ENCODE peak calls at places on chromosomes 6 and 20, in ten cellular contexts. D is stimulated activated naive B cell treated with anti-CD40 and anti-IgM and Interleukin-4, amounts not matched to agents 10 μg/mL and 1 μg/mL and 100 μg/mL, for 72 hours; S is NAMALWA; V is stimulated activated CD4-positive, alpha-beta T cell treated with anti-CD3 and anti-CD28 coated beads, Interleukin-15, amount 100 ng/mL, for 24 hours; Y is trophoblast cell; G is cerebellum; A is dorsolateral prefrontal cortex; H is stimulated activated CD8-positive, alpha-beta memory T cell treated with anti-CD3 and anti-CD28 coated beads, Interleukin-7, amount 100 ng/mL, for 1 hour; E is A172; R is HuH-7. Z is an unnamed sample.

GRCh38 chr6:150712502-150713252 is 113.0 kb downstream of the PLEKHG1 start:
- DNase-seq in G (no peak), V (no peak), E (no peak), S (no peak), H (no peak), A (no peak), D (no peak), R (no peak), Y (peak), Z (no peak)

GRCh38 chr20:61042501-61043385 is 209.3 kb upstream of the CDH4 start:
- DNase-seq in A (no peak), G (no peak), H (no peak), D (no peak), E (no peak), S (no peak), Y (no peak), V (no peak), R (no peak), Z (no peak)

GRCh38 chr6:25652007-25652515 is at the start of gene SCGN:
- DNase-seq in A (peak), D (peak), S (no peak), V (peak), H (peak), G (no peak), E (peak), Y (peak), R (peak), Z (peak)

GRCh38 chr6:144595266-144595665 is 310.1 kb downstream of the UTRN start:
- DNase-seq in Y (no peak), V (no peak), R (no peak), E (no peak), A (no peak), H (no peak), D (no peak), S (no peak), G (no peak), Z (no peak)

GRCh38 chr6:168961257-168961656 is 292.4 kb downstream of the THBS2 start:
- DNase-seq in S (no peak), E (no peak), V (no peak), H (no peak), Y (no peak), A (no peak), R (no peak), D (no peak), G (no peak), Z (no peak)

GRCh38 chr6:90226257-90226656 is 70.4 kb downstream of the BACH2 start:
- DNase-seq in D (no peak), E (no peak), Y (no peak), V (no peak), S (no peak), A (no peak), G (no peak), H (no peak), R (no peak), Z (no peak)

GRCh38 chr6:40371621-40372020 is 215.5 kb downstream of the LRFN2 start:
- DNase-seq in Y (no peak), R (no peak), D (no peak), A (no peak), G (no peak), V (no peak), S (no peak), E (no peak), H (no peak), Z (no peak)

GRCh38 chr6:89559487-89559886 is 79.1 kb downstream of the LYRM2 start:
- DNase-seq in Y (no peak), G (no peak), S (no peak), E (no peak), D (no peak), A (no peak), V (no peak), R (no peak), H (no peak), Z (no peak)

GRCh38 chr6:35147101-35147885 is 6.2 kb upstream of the TCP11 start:
- DNase-seq in D (no peak), Y (no peak), V (no peak), G (no peak), R (no peak), H (no peak), S (no peak), A (no peak), E (no peak), Z (no peak)

GRCh38 chr20:31956556-31957220 is 4.8 kb upstream of the PDRG1 start:
- DNase-seq in R (no peak), V (no peak), G (no peak), E (no peak), S (no peak), Y (no peak), H (no peak), D (no peak), A (no peak), Z (no peak)

GRCh38 chr6:107600936-107601335 is 111.0 kb downstream of the SOBP start:
- DNase-seq in S (no peak), H (no peak), Y (peak), A (no peak), G (no peak), D (no peak), R (peak), V (no peak), E (peak), Z (no peak)

GRCh38 chr6:21997414-21998037 is 299.3 kb downstream of the PRL start:
- DNase-seq in Y (no peak), G (no peak), H (no peak), D (no peak), E (no peak), S (no peak), V (no peak), R (no peak), A (no peak), Z (no peak)

GRCh38 chr20:49187330-49188100 is 619 bp downstream of the STAU1 start:
- DNase-seq in E (no peak), A (no peak), G (peak), S (peak), V (peak), Y (peak), H (no peak), D (no peak), R (peak), Z (no peak)

GRCh38 chr6:57222684-57223077 is 574 bp upstream of the RAB23 start:
- DNase-seq in S (no peak), Y (peak), H (no peak), V (no peak), D (no peak), A (no peak), E (no peak), R (no peak), G (no peak), Z (no peak)

GRCh38 chr6:11654876-11655275 is 117.3 kb downstream of the TMEM170B start:
- DNase-seq in Y (peak), A (no peak), D (no peak), V (no peak), E (no peak), G (no peak), H (no peak), S (no peak), R (no peak), Z (no peak)

GRCh38 chr6:128327890-128328289 is 192.5 kb downstream of the PTPRK start:
- DNase-seq in H (no peak), D (peak), E (no peak), S (peak), G (no peak), R (no peak), A (no peak), Y (peak), V (peak), Z (no peak)

GRCh38 chr6:75850026-75850385 is 101.0 kb downstream of the MYO6 start:
- DNase-seq in A (no peak), R (no peak), S (no peak), V (no peak), Y (no peak), D (no peak), G (no peak), H (no peak), E (peak), Z (no peak)

GRCh38 chr6:64985726-64986125 is 721.3 kb downstream of the EYS start:
- DNase-seq in Y (no peak), R (no peak), S (no peak), H (no peak), A (no peak), D (no peak), E (no peak), V (no peak), G (no peak), Z (no peak)

GRCh38 chr20:57939499-57939898 is 229.7 kb upstream of the PMEPA1 start:
- DNase-seq in E (no peak), V (no peak), A (no peak), D (no peak), R (no peak), H (no peak), G (no peak), Y (no peak), S (no peak), Z (no peak)

GRCh38 chr20:33727806-33728205 is 4.0 kb upstream of the ZNF341 start:
- DNase-seq in R (no peak), V (no peak), H (no peak), D (no peak), Y (no peak), A (no peak), S (no peak), E (no peak), G (no peak), Z (no peak)

Z was measured in NCI-H1105.